ENCODE peak calls at places on chromosomes 13 and 19, in six cellular contexts. One of them, this sample, is unnamed.

GRCh38 chr13:101178394-101178793 is 237.9 kb downstream of the NALCN start:
- DNase-seq in B cell: no peak
- DNase-seq in A549: no peak
- DNase-seq in Peyer's patch: no peak
- DNase-seq in GM13977: no peak
- DNase-seq in tibial artery: no peak
- DNase-seq in this sample: no peak

GRCh38 chr19:6412111-6412999 is 12.3 kb downstream of the KHSRP start:
- DNase-seq in B cell: peak; percentile 74
- DNase-seq in A549: peak; percentile 31
- DNase-seq in Peyer's patch: no peak
- DNase-seq in GM13977: peak; percentile 68
- DNase-seq in tibial artery: no peak
- DNase-seq in this sample: peak; percentile 66

GRCh38 chr13:45916859-45917418 is 65.4 kb upstream of the SIAH3 start:
- DNase-seq in B cell: no peak
- DNase-seq in A549: no peak
- DNase-seq in Peyer's patch: no peak
- DNase-seq in GM13977: no peak
- DNase-seq in tibial artery: no peak
- DNase-seq in this sample: no peak

GRCh38 chr13:29480893-29481525 is 114.5 kb downstream of the SLC7A1 start:
- DNase-seq in B cell: no peak
- DNase-seq in A549: no peak
- DNase-seq in Peyer's patch: no peak
- DNase-seq in GM13977: no peak
- DNase-seq in tibial artery: no peak
- DNase-seq in this sample: no peak

GRCh38 chr19:947707-948533 is 22.1 kb downstream of the ARID3A start:
- DNase-seq in B cell: peak; percentile 97
- DNase-seq in A549: no peak
- DNase-seq in Peyer's patch: peak; percentile 92
- DNase-seq in GM13977: peak; percentile 93
- DNase-seq in tibial artery: peak; percentile 71
- DNase-seq in this sample: peak; percentile 91

GRCh38 chr13:77415253-77416127 is 88.6 kb upstream of the MYCBP2 start:
- DNase-seq in B cell: peak; percentile 5
- DNase-seq in A549: no peak
- DNase-seq in Peyer's patch: no peak
- DNase-seq in GM13977: no peak
- DNase-seq in tibial artery: peak; percentile 25
- DNase-seq in this sample: peak; percentile 20

GRCh38 chr19:8137425-8137824 is 12.0 kb downstream of the FBN3 start:
- DNase-seq in B cell: peak; percentile 12
- DNase-seq in A549: no peak
- DNase-seq in Peyer's patch: no peak
- DNase-seq in GM13977: no peak
- DNase-seq in tibial artery: no peak
- DNase-seq in this sample: no peak

GRCh38 chr13:106472621-106473020 is 62.8 kb downstream of the EFNB2 start:
- DNase-seq in B cell: no peak
- DNase-seq in A549: no peak
- DNase-seq in Peyer's patch: no peak
- DNase-seq in GM13977: no peak
- DNase-seq in tibial artery: no peak
- DNase-seq in this sample: no peak

DNA sequence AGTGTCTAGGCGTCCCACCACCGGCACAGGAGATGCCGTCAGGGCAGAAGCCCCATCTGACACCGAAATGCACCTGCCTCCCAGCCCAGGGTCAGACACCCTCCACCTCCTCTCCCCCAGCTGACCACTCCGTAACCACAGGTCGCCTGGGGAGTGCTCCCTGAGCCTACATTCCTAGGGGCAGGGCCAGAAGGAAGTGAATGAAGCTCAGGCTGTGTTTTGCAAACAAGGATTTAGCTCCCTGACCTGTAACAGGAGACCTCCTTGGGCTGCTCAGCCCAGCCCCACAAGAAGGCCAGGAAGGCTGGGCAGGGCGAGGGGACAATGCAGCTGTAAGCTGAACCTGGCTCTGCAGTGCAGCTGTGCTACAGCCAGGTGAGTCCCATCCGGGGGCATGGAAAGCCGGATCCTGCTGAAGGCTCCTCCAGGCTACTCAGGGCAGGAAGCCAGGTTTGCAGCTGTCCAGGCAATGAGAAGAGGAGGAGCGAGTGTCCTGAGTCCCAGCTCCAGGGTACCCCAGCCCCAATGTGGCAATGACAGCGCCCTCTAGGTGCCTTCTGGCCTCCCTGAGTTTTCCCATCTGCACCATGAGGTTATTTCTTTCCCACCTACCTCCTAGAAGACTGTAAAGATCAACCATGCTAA is 42.1 kb downstream of the RHPN2 start:
- DNase-seq in B cell: no peak
- DNase-seq in A549: no peak
- DNase-seq in Peyer's patch: no peak
- DNase-seq in GM13977: no peak
- DNase-seq in tibial artery: no peak
- DNase-seq in this sample: no peak
- TF ChIP-seq CTCF in B cell: no peak
- TF ChIP-seq CTCF in A549: peak; percentile 39
- TF ChIP-seq CTCF in Peyer's patch: no peak
- TF ChIP-seq CTCF in GM13977: no peak
- TF ChIP-seq CTCF in tibial artery: no peak
- TF ChIP-seq CTCF in this sample: no peak

DNA sequence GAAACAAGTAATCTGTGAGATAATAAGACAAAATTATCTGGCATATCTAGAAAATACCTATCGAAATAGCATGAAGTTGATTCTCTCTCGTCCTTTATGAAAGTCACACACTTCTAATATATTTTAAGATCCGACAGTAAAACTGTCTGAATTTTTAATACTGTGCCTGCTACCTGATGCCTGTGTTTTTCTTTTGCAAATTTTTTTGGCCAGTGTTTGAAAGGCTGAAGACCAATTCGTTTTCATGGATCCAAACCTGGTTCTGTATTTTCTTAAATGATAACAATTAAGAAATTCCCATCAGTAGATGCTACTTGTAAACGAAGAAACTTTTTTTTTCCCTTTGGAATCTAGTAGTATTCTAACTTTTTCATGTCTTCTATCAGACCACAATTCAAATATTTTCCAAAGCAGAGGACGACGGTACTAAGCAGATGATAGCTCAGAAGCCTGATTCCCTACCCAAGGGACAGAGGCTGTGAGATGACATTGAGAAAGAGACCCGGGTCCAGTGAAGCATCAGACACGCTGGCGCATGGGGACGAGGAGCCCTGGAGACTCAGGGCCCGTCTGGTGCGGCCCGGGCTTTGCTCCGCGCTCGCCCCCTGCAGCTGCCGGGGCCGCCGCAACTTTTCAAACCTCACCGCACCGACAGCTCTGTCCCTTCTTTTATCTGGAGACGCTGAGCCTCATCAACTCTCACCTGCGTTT is 49.5 kb upstream of the PABPC3 start:
- DNase-seq in B cell: peak; percentile 28
- DNase-seq in A549: no peak
- DNase-seq in Peyer's patch: no peak
- DNase-seq in GM13977: peak; percentile 21
- DNase-seq in tibial artery: no peak
- DNase-seq in this sample: no peak
- TF ChIP-seq CTCF in B cell: no peak
- TF ChIP-seq CTCF in A549: no peak
- TF ChIP-seq CTCF in Peyer's patch: no peak
- TF ChIP-seq CTCF in GM13977: no peak
- TF ChIP-seq CTCF in tibial artery: no peak
- TF ChIP-seq CTCF in this sample: no peak

DNA sequence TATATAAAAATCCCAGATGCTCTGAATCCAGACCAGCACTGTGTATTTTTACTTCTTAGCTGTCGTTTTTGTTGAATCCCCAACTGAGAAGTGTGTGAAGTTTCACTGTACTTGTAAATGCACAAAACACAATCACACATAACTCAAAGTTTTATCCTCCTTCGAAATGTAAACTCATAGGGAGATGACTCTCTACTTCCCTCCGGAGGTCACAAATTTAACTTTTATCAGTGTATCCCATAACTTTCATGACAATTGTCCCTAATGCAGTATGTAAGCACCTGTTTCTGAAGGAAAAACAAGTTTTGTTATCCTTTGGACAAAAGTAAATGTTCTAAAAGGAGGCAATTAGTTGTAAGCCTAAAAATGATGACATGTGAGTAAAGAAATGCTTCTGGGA is 665.0 kb upstream of the SLITRK6 start:
- DNase-seq in B cell: no peak
- DNase-seq in A549: peak; percentile 4
- DNase-seq in Peyer's patch: no peak
- DNase-seq in GM13977: no peak
- DNase-seq in tibial artery: no peak
- DNase-seq in this sample: no peak
- TF ChIP-seq CTCF in B cell: no peak
- TF ChIP-seq CTCF in A549: no peak
- TF ChIP-seq CTCF in Peyer's patch: no peak
- TF ChIP-seq CTCF in GM13977: peak; percentile 12
- TF ChIP-seq CTCF in tibial artery: no peak
- TF ChIP-seq CTCF in this sample: peak; percentile 12

DNA sequence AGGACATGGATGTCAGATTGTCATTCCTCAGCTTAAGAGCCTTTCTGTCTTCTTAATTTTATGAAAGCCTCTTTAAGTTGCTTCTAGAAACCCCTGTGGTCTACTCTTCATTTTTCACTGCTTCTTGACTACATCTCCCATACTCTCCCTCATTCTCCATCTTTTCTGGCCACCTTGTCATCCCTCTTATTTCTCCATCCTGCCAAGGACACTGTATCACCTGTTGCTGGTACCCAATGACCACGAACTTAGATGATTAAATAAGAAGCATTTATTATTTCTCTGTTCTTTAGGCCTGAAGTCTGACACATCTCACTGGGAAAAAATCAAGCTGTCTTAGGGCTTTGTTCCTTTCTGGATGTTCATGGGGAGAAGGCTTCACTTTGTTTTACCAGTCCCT is 9.2 kb downstream of the ZNF223 start:
- DNase-seq in B cell: no peak
- DNase-seq in A549: no peak
- DNase-seq in Peyer's patch: no peak
- DNase-seq in GM13977: no peak
- DNase-seq in tibial artery: no peak
- DNase-seq in this sample: no peak
- TF ChIP-seq CTCF in B cell: no peak
- TF ChIP-seq CTCF in A549: no peak
- TF ChIP-seq CTCF in Peyer's patch: no peak
- TF ChIP-seq CTCF in GM13977: no peak
- TF ChIP-seq CTCF in tibial artery: no peak
- TF ChIP-seq CTCF in this sample: no peak

GRCh38 chr19:52995711-52996110 is 18.0 kb upstream of the ERVV-1 start:
- DNase-seq in B cell: no peak
- DNase-seq in A549: no peak
- DNase-seq in Peyer's patch: no peak
- DNase-seq in GM13977: no peak
- DNase-seq in tibial artery: no peak
- DNase-seq in this sample: no peak

GRCh38 chr19:52992109-52993004 is 21.4 kb upstream of the ERVV-1 start:
- DNase-seq in B cell: peak; percentile 32
- DNase-seq in A549: no peak
- DNase-seq in Peyer's patch: no peak
- DNase-seq in GM13977: no peak
- DNase-seq in tibial artery: peak; percentile 34
- DNase-seq in this sample: no peak

GRCh38 chr19:52991484-52991883 is 22.2 kb upstream of the ERVV-1 start:
- DNase-seq in B cell: no peak
- DNase-seq in A549: no peak
- DNase-seq in Peyer's patch: no peak
- DNase-seq in GM13977: no peak
- DNase-seq in tibial artery: no peak
- DNase-seq in this sample: no peak

GRCh38 chr19:52991021-52991420 is 22.7 kb upstream of the ERVV-1 start:
- DNase-seq in B cell: no peak
- DNase-seq in A549: no peak
- DNase-seq in Peyer's patch: no peak
- DNase-seq in GM13977: no peak
- DNase-seq in tibial artery: no peak
- DNase-seq in this sample: no peak

DNA sequence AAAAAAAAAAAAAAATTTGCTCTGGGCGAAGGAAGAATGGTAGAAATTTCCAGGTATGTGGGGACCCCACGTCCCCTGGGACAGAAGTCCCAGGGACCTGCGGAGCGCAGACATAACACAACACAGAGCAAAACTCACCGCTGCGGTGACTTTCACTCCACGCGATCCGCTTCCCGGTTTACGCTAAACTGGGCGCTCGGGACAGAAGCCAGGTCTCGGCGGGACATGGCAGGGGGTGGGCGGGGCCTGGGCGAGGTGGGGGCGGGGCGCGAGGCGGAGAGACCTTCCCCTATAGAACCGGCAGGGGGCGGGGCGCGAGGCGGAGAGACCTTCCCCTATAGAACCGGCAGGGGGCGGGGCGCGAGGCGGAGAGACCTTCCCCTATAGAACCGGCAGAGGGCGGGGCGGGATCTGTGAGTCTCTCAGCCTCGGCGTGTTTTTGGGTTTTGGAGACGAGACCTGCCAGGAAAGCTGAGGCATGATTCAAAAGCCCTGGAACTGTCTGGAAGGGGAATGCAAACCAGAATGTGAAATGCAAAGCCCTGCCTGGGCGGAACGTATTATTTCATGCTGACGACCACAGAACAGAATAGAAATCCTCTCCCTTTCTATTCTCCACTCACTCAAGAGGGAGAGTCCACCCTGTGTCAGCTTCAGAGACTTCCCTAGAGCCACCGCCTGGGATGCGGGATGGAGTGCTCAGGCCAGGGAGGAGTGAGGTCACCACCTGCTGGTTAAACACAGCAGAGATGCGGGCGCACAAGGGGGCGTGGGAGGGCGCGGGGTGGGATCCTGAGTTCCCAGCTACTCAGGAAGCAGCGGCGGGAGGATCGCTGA is 20.2 kb upstream of the ERVV-1 start:
- DNase-seq in B cell: peak; percentile 75
- DNase-seq in A549: peak; percentile 13
- DNase-seq in Peyer's patch: peak; percentile 79
- DNase-seq in GM13977: peak; percentile 77
- DNase-seq in tibial artery: peak; percentile 79
- DNase-seq in this sample: peak; percentile 73
- TF ChIP-seq CTCF in B cell: peak; percentile 85
- TF ChIP-seq CTCF in A549: no peak
- TF ChIP-seq CTCF in Peyer's patch: peak; percentile 56
- TF ChIP-seq CTCF in GM13977: peak; percentile 36
- TF ChIP-seq CTCF in tibial artery: peak; percentile 67
- TF ChIP-seq CTCF in this sample: peak; percentile 20

This sample was measured in GM10248.